ENCODE peak calls at places on chromosomes 16 and 17, in seven cellular contexts. One of them, this sample, is unnamed.

GRCh38 chr16:4693956-4694663 is 748 bp downstream of the NUDT16L1 start:
- DNase-seq in stimulated activated CD8-positive, alpha-beta memory T cell treated with anti-CD3 and anti-CD28 coated beads, Interleukin-7, amount 100 ng/mL, for 1 hour: no peak
- DNase-seq in germinal center: peak
- DNase-seq in lower leg skin: no peak
- DNase-seq in stomach: peak
- DNase-seq in left ventricle myocardium inferior: peak
- DNase-seq in mucosa of descending colon: peak
- DNase-seq in this sample: peak

GRCh38 chr17:55495239-55495638 is 16.0 kb downstream of the SMIM36 start:
- DNase-seq in stomach: no peak
- DNase-seq in stimulated activated CD8-positive, alpha-beta memory T cell treated with anti-CD3 and anti-CD28 coated beads, Interleukin-7, amount 100 ng/mL, for 1 hour: no peak
- DNase-seq in mucosa of descending colon: peak
- DNase-seq in left ventricle myocardium inferior: no peak
- DNase-seq in germinal center: no peak
- DNase-seq in lower leg skin: no peak
- DNase-seq in this sample: no peak

GRCh38 chr16:67841198-67841815 is 813 bp upstream of the THAP11 start:
- DNase-seq in germinal center: no peak
- DNase-seq in mucosa of descending colon: no peak
- DNase-seq in stomach: no peak
- DNase-seq in stimulated activated CD8-positive, alpha-beta memory T cell treated with anti-CD3 and anti-CD28 coated beads, Interleukin-7, amount 100 ng/mL, for 1 hour: no peak
- DNase-seq in lower leg skin: no peak
- DNase-seq in left ventricle myocardium inferior: no peak
- DNase-seq in this sample: no peak

GRCh38 chr16:3536851-3537250 is 36.0 kb downstream of the CLUAP1 start:
- DNase-seq in stomach: no peak
- DNase-seq in germinal center: no peak
- DNase-seq in mucosa of descending colon: no peak
- DNase-seq in stimulated activated CD8-positive, alpha-beta memory T cell treated with anti-CD3 and anti-CD28 coated beads, Interleukin-7, amount 100 ng/mL, for 1 hour: no peak
- DNase-seq in lower leg skin: no peak
- DNase-seq in left ventricle myocardium inferior: no peak
- DNase-seq in this sample: no peak

GRCh38 chr16:88782454-88783390 is 2.3 kb downstream of the PIEZO1 start:
- DNase-seq in stomach: no peak
- DNase-seq in left ventricle myocardium inferior: no peak
- DNase-seq in germinal center: no peak
- DNase-seq in stimulated activated CD8-positive, alpha-beta memory T cell treated with anti-CD3 and anti-CD28 coated beads, Interleukin-7, amount 100 ng/mL, for 1 hour: no peak
- DNase-seq in lower leg skin: no peak
- DNase-seq in mucosa of descending colon: no peak
- DNase-seq in this sample: no peak

GRCh38 chr17:72034000-72034399 is 86.8 kb upstream of the SOX9 start:
- DNase-seq in lower leg skin: no peak
- DNase-seq in mucosa of descending colon: no peak
- DNase-seq in stimulated activated CD8-positive, alpha-beta memory T cell treated with anti-CD3 and anti-CD28 coated beads, Interleukin-7, amount 100 ng/mL, for 1 hour: no peak
- DNase-seq in germinal center: no peak
- DNase-seq in stomach: no peak
- DNase-seq in left ventricle myocardium inferior: no peak
- DNase-seq in this sample: no peak

GRCh38 chr16:30585022-30585399 is 486 bp downstream of the ZNF785 start:
- DNase-seq in stimulated activated CD8-positive, alpha-beta memory T cell treated with anti-CD3 and anti-CD28 coated beads, Interleukin-7, amount 100 ng/mL, for 1 hour: no peak
- DNase-seq in mucosa of descending colon: peak
- DNase-seq in germinal center: no peak
- DNase-seq in left ventricle myocardium inferior: no peak
- DNase-seq in stomach: no peak
- DNase-seq in lower leg skin: no peak
- DNase-seq in this sample: no peak

GRCh38 chr17:8673621-8674020 is 43.1 kb upstream of the MYH10 start:
- DNase-seq in left ventricle myocardium inferior: no peak
- DNase-seq in stimulated activated CD8-positive, alpha-beta memory T cell treated with anti-CD3 and anti-CD28 coated beads, Interleukin-7, amount 100 ng/mL, for 1 hour: no peak
- DNase-seq in lower leg skin: no peak
- DNase-seq in germinal center: no peak
- DNase-seq in stomach: no peak
- DNase-seq in mucosa of descending colon: no peak
- DNase-seq in this sample: no peak

GRCh38 chr16:49859139-49859947 is 3.4 kb upstream of the ZNF423 start:
- DNase-seq in lower leg skin: no peak
- DNase-seq in mucosa of descending colon: peak
- DNase-seq in stomach: no peak
- DNase-seq in germinal center: no peak
- DNase-seq in left ventricle myocardium inferior: peak
- DNase-seq in stimulated activated CD8-positive, alpha-beta memory T cell treated with anti-CD3 and anti-CD28 coated beads, Interleukin-7, amount 100 ng/mL, for 1 hour: no peak
- DNase-seq in this sample: peak

GRCh38 chr16:4091638-4092037 is 24.6 kb downstream of the ADCY9 start:
- DNase-seq in stimulated activated CD8-positive, alpha-beta memory T cell treated with anti-CD3 and anti-CD28 coated beads, Interleukin-7, amount 100 ng/mL, for 1 hour: no peak
- DNase-seq in mucosa of descending colon: no peak
- DNase-seq in germinal center: no peak
- DNase-seq in left ventricle myocardium inferior: no peak
- DNase-seq in stomach: no peak
- DNase-seq in lower leg skin: no peak
- DNase-seq in this sample: no peak

GRCh38 chr17:38428643-38429371 is 543 bp downstream of the ARHGAP23 start:
- DNase-seq in lower leg skin: no peak
- DNase-seq in stomach: peak
- DNase-seq in mucosa of descending colon: peak
- DNase-seq in left ventricle myocardium inferior: peak
- DNase-seq in stimulated activated CD8-positive, alpha-beta memory T cell treated with anti-CD3 and anti-CD28 coated beads, Interleukin-7, amount 100 ng/mL, for 1 hour: no peak
- DNase-seq in germinal center: no peak
- DNase-seq in this sample: peak

GRCh38 chr17:17508641-17509591 is 12.7 kb upstream of the RASD1 start:
- DNase-seq in germinal center: no peak
- DNase-seq in lower leg skin: no peak
- DNase-seq in left ventricle myocardium inferior: peak
- DNase-seq in stimulated activated CD8-positive, alpha-beta memory T cell treated with anti-CD3 and anti-CD28 coated beads, Interleukin-7, amount 100 ng/mL, for 1 hour: no peak
- DNase-seq in stomach: no peak
- DNase-seq in mucosa of descending colon: no peak
- DNase-seq in this sample: peak

GRCh38 chr16:67652578-67653130 is 7.4 kb downstream of the ACD start:
- DNase-seq in mucosa of descending colon: no peak
- DNase-seq in stimulated activated CD8-positive, alpha-beta memory T cell treated with anti-CD3 and anti-CD28 coated beads, Interleukin-7, amount 100 ng/mL, for 1 hour: no peak
- DNase-seq in stomach: no peak
- DNase-seq in left ventricle myocardium inferior: no peak
- DNase-seq in lower leg skin: no peak
- DNase-seq in germinal center: no peak
- DNase-seq in this sample: no peak

GRCh38 chr16:50644245-50644644 is 36.9 kb downstream of the SNX20 start:
- DNase-seq in stomach: no peak
- DNase-seq in lower leg skin: no peak
- DNase-seq in stimulated activated CD8-positive, alpha-beta memory T cell treated with anti-CD3 and anti-CD28 coated beads, Interleukin-7, amount 100 ng/mL, for 1 hour: no peak
- DNase-seq in germinal center: no peak
- DNase-seq in mucosa of descending colon: no peak
- DNase-seq in left ventricle myocardium inferior: no peak
- DNase-seq in this sample: no peak

GRCh38 chr17:13272296-13272695 is 254.5 kb upstream of the ELAC2 start:
- DNase-seq in germinal center: no peak
- DNase-seq in stomach: no peak
- DNase-seq in lower leg skin: no peak
- DNase-seq in left ventricle myocardium inferior: no peak
- DNase-seq in stimulated activated CD8-positive, alpha-beta memory T cell treated with anti-CD3 and anti-CD28 coated beads, Interleukin-7, amount 100 ng/mL, for 1 hour: no peak
- DNase-seq in mucosa of descending colon: no peak
- DNase-seq in this sample: no peak

GRCh38 chr17:82383411-82383810 is 11.8 kb downstream of the UTS2R start:
- DNase-seq in germinal center: no peak
- DNase-seq in mucosa of descending colon: no peak
- DNase-seq in lower leg skin: no peak
- DNase-seq in stimulated activated CD8-positive, alpha-beta memory T cell treated with anti-CD3 and anti-CD28 coated beads, Interleukin-7, amount 100 ng/mL, for 1 hour: no peak
- DNase-seq in left ventricle myocardium inferior: no peak
- DNase-seq in stomach: no peak
- DNase-seq in this sample: no peak

GRCh38 chr17:5078106-5079028 is at the start of gene ZFP3:
- DNase-seq in lower leg skin: peak
- DNase-seq in stimulated activated CD8-positive, alpha-beta memory T cell treated with anti-CD3 and anti-CD28 coated beads, Interleukin-7, amount 100 ng/mL, for 1 hour: peak
- DNase-seq in mucosa of descending colon: peak
- DNase-seq in stomach: peak
- DNase-seq in germinal center: peak
- DNase-seq in left ventricle myocardium inferior: peak
- DNase-seq in this sample: peak

GRCh38 chr17:6823011-6823442 is 8.5 kb downstream of the TEKT1 start:
- DNase-seq in stomach: no peak
- DNase-seq in lower leg skin: no peak
- DNase-seq in germinal center: no peak
- DNase-seq in left ventricle myocardium inferior: no peak
- DNase-seq in mucosa of descending colon: no peak
- DNase-seq in stimulated activated CD8-positive, alpha-beta memory T cell treated with anti-CD3 and anti-CD28 coated beads, Interleukin-7, amount 100 ng/mL, for 1 hour: no peak
- DNase-seq in this sample: no peak

GRCh38 chr16:55498101-55498500 is 10.8 kb upstream of the LPCAT2 start:
- DNase-seq in stomach: no peak
- DNase-seq in left ventricle myocardium inferior: no peak
- DNase-seq in germinal center: no peak
- DNase-seq in stimulated activated CD8-positive, alpha-beta memory T cell treated with anti-CD3 and anti-CD28 coated beads, Interleukin-7, amount 100 ng/mL, for 1 hour: no peak
- DNase-seq in lower leg skin: peak
- DNase-seq in mucosa of descending colon: no peak
- DNase-seq in this sample: no peak

This sample was measured in psoas muscle.